ENCODE peak calls at places on chromosomes 2 and 18, in eight cellular contexts. H, Y, K, A, F, J, N and I are unnamed samples.

GRCh38 chr2:63488118-63488713 is 100.1 kb downstream of the WDPCP start:
- DNase-seq in H (no peak), Y (no peak), K (no peak), A (no peak), F (no peak), J (no peak), N (no peak), I (no peak)

GRCh38 chr2:200509227-200509607 is 651 bp downstream of the KCTD18 start:
- DNase-seq in H (no peak), Y (no peak), K (no peak), A (no peak), F (no peak), J (no peak), N (no peak), I (no peak)

GRCh38 chr2:239380831-239381708 is 19.8 kb downstream of the HDAC4 start:
- DNase-seq in H (peak; percentile 66), Y (no peak), K (no peak), A (no peak), F (no peak), J (no peak), N (no peak), I (peak; percentile 34)

GRCh38 chr2:222058830-222059229 is 240.0 kb downstream of the PAX3 start:
- DNase-seq in H (no peak), Y (no peak), K (no peak), A (no peak), F (no peak), J (no peak), N (no peak), I (no peak)

GRCh38 chr2:74226648-74227213 is 28.3 kb downstream of the MTHFD2 start:
- DNase-seq in H (no peak), Y (no peak), K (no peak), A (no peak), F (peak; percentile 78), J (peak; percentile 50), N (peak; percentile 75), I (no peak)

GRCh38 chr18:74836296-74837139 is 238.8 kb downstream of the ZNF407 start:
- DNase-seq in H (no peak), Y (no peak), K (no peak), A (no peak), F (peak; percentile 38), J (no peak), N (no peak), I (no peak)

GRCh38 chr2:198309673-198310280 is 505.4 kb downstream of the PLCL1 start:
- DNase-seq in H (no peak), Y (no peak), K (no peak), A (no peak), F (peak; percentile 40), J (no peak), N (no peak), I (no peak)

GRCh38 chr18:35172451-35173035 is 68.3 kb upstream of the ZNF397 start:
- DNase-seq in H (no peak), Y (no peak), K (no peak), A (no peak), F (no peak), J (no peak), N (no peak), I (no peak)

GRCh38 chr18:65403534-65403933 is 347.3 kb upstream of the CDH7 start:
- DNase-seq in H (no peak), Y (no peak), K (no peak), A (no peak), F (no peak), J (no peak), N (no peak), I (no peak)

GRCh38 chr2:123715467-123715982 is 309.6 kb upstream of the CNTNAP5 start:
- DNase-seq in H (no peak), Y (no peak), K (no peak), A (no peak), F (no peak), J (no peak), N (no peak), I (no peak)

GRCh38 chr2:49616800-49617199 is 462.5 kb upstream of the FSHR start:
- DNase-seq in H (no peak), Y (peak; percentile 20), K (no peak), A (no peak), F (no peak), J (no peak), N (no peak), I (no peak)

GRCh38 chr2:228675042-228675441 is 493.6 kb upstream of the SPHKAP start:
- DNase-seq in H (no peak), Y (no peak), K (no peak), A (no peak), F (no peak), J (no peak), N (no peak), I (no peak)

GRCh38 chr18:49561127-49561376 is 805 bp upstream of the LIPG start:
- DNase-seq in H (no peak), Y (no peak), K (no peak), A (no peak), F (no peak), J (no peak), N (no peak), I (no peak)

GRCh38 chr18:49563701-49564100 is 1.8 kb downstream of the LIPG start:
- DNase-seq in H (no peak), Y (no peak), K (no peak), A (no peak), F (no peak), J (no peak), N (no peak), I (no peak)

GRCh38 chr18:49561377-49562193 is at the start of gene LIPG:
- DNase-seq in H (peak; percentile 69), Y (peak; percentile 87), K (peak; percentile 53), A (no peak), F (peak; percentile 61), J (no peak), N (no peak), I (peak; percentile 84)

GRCh38 chr18:49563130-49563540 is 1.3 kb downstream of the LIPG start:
- DNase-seq in H (no peak), Y (no peak), K (no peak), A (no peak), F (no peak), J (no peak), N (no peak), I (no peak)

DNA sequence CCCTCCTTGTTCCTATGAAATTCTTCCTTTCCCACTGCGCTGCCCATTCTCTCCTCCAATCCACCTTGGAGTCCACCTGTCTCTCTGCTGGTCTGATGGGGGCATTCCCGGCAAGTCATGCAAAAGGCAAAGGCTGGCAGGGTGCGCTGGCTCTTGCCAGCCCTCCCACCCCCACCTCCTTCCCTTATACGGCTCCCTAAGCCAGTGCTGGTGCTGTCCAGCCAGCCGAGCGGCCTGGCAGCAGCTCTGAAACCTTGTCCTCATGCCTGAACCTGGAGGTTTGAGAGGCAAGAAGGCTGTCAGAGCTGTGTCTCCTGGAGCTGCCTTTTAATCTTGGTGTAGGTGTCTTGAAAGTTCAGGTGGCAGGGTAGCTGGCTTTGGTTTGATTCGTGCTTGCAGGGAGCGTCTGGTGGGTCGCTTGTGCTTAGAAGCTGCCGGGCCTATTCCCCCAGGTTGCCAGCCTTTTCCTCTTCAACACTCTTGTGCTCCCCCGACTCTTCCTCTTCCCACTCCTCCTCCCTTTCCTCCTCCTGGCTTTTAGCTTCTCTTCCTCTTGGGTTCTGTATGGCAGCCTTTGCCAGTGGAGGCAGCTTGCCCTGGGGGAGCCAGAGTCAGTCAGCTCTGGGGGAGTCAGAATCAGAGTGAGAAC is 748 bp downstream of the LIPG start:
- DNase-seq in H (no peak), Y (no peak), K (no peak), A (no peak), F (no peak), J (no peak), N (no peak), I (peak; percentile 60)
- H3K4me3 ChIP-seq in H (peak overlapping the region; percentile 50), Y (peak overlapping the region; percentile 50), K (peak overlapping the region; percentile 64), A (peak overlapping the region; percentile 39), F (peak overlapping the region; percentile 44), J (peak overlapping the region; percentile 68), N (no peak overlapping the region), I (no peak overlapping the region)

GRCh38 chr2:168528469-168528868 is 72.4 kb downstream of the CERS6 start:
- DNase-seq in H (no peak), Y (no peak), K (no peak), A (no peak), F (no peak), J (no peak), N (no peak), I (no peak)
- H3K4me1 ChIP-seq in H (peaks cover 4% of the 10 kb centered on the region), Y (peaks cover 24% of the 10 kb centered on the region), K (peaks cover 2% of the 10 kb centered on the region), A (peaks cover 74% of the 10 kb centered on the region), F (peaks cover 84% of the 10 kb centered on the region), J (peaks cover 21% of the 10 kb centered on the region), N (peaks cover 32% of the 10 kb centered on the region), I (peaks cover 11% of the 10 kb centered on the region)

GRCh38 chr2:45265336-45265735 is 256.1 kb upstream of the SIX2 start:
- DNase-seq in H (no peak), Y (no peak), K (no peak), A (no peak), F (no peak), J (no peak), N (no peak), I (no peak)
- TF ChIP-seq CTCF in H (no peak), Y (no peak), K (no peak), A (no peak), F (no peak), J (no peak), N (no peak), I (no peak)

GRCh38 chr18:29185801-29186200 is 1008.9 kb upstream of the CDH2 start:
- DNase-seq in H (no peak), Y (no peak), K (no peak), A (no peak), F (no peak), J (no peak), N (no peak), I (no peak)

GRCh38 chr18:29188760-29189159 is 1011.8 kb upstream of the CDH2 start:
- DNase-seq in H (no peak), Y (no peak), K (no peak), A (no peak), F (no peak), J (no peak), N (no peak), I (no peak)

GRCh38 chr18:29196307-29196706 is 1019.4 kb upstream of the CDH2 start:
- DNase-seq in H (no peak), Y (no peak), K (no peak), A (no peak), F (no peak), J (no peak), N (no peak), I (no peak)

GRCh38 chr18:29191263-29191662 is 1014.3 kb upstream of the CDH2 start:
- DNase-seq in H (no peak), Y (no peak), K (no peak), A (no peak), F (no peak), J (no peak), N (no peak), I (no peak)
- H3K4me3 ChIP-seq in H (no peak overlapping the region), Y (no peak overlapping the region), K (no peak overlapping the region), A (no peak overlapping the region), F (no peak overlapping the region), J (no peak overlapping the region), N (no peak overlapping the region), I (no peak overlapping the region)